ENCODE peak calls at places on chromosomes 1 and 21, in nine cellular contexts. W is aorta, A is SJSA1, N is right cardiac atrium, U is IMR-90, V is mesenchymal stem cell, B is fibroblast of lung, G is HL-60, R is kidney epithelial cell. O is an unnamed sample.

GRCh38 chr1:150149490-150150453 is at the start of gene PLEKHO1:
- DNase-seq in W (peak), A (peak), N (peak), U (peak), V (peak), B (peak), G (no peak), R (no peak), O (peak)

GRCh38 chr1:2155788-2156187 is 38.8 kb downstream of the FAAP20 start:
- DNase-seq in W (no peak), A (no peak), N (no peak), U (no peak), V (no peak), B (no peak), G (no peak), R (no peak), O (no peak)

GRCh38 chr1:227733751-227734545 is 1.2 kb downstream of the JMJD4 start:
- DNase-seq in W (no peak), A (no peak), N (no peak), U (no peak), V (no peak), B (no peak), G (no peak), R (no peak), O (no peak)

GRCh38 chr1:26338670-26339069 is 15.3 kb downstream of the CRYBG2 start:
- DNase-seq in W (no peak), A (no peak), N (no peak), U (no peak), V (no peak), B (no peak), G (no peak), R (no peak), O (no peak)

GRCh38 chr1:30872948-30873263 is 35.7 kb downstream of the SDC3 start:
- DNase-seq in W (no peak), A (no peak), N (no peak), U (no peak), V (no peak), B (no peak), G (no peak), R (no peak), O (no peak)

GRCh38 chr1:35605882-35606182 is 32.7 kb downstream of the TFAP2E start:
- DNase-seq in W (no peak), A (peak), N (no peak), U (no peak), V (peak), B (peak), G (no peak), R (no peak), O (no peak)

GRCh38 chr1:231093158-231093922 is 53.3 kb upstream of the FAM89A start:
- DNase-seq in W (no peak), A (peak), N (no peak), U (no peak), V (no peak), B (peak), G (no peak), R (no peak), O (no peak)

GRCh38 chr1:206030714-206031113 is 7.0 kb upstream of the CTSE start:
- DNase-seq in W (peak), A (peak), N (peak), U (peak), V (peak), B (peak), G (peak), R (peak), O (peak)

GRCh38 chr1:79281442-79281841 is 274.9 kb upstream of the ADGRL4 start:
- DNase-seq in W (no peak), A (no peak), N (no peak), U (no peak), V (no peak), B (no peak), G (no peak), R (no peak), O (no peak)

GRCh38 chr1:203628997-203629508 is 2.4 kb downstream of the ATP2B4 start:
- DNase-seq in W (no peak), A (no peak), N (no peak), U (no peak), V (no peak), B (peak), G (no peak), R (no peak), O (no peak)

GRCh38 chr21:26918318-26919065 is 48.4 kb downstream of the ADAMTS5 start:
- DNase-seq in W (no peak), A (peak), N (no peak), U (peak), V (peak), B (peak), G (no peak), R (no peak), O (no peak)

GRCh38 chr1:37506740-37507139 is 7.8 kb downstream of the MEAF6 start:
- DNase-seq in W (no peak), A (no peak), N (no peak), U (no peak), V (no peak), B (no peak), G (no peak), R (no peak), O (no peak)

GRCh38 chr1:235415008-235415904 is 48.0 kb downstream of the TBCE start:
- DNase-seq in W (peak), A (peak), N (peak), U (peak), V (peak), B (peak), G (peak), R (no peak), O (peak)

GRCh38 chr1:209260146-209260545 is 323.4 kb upstream of the CAMK1G start:
- DNase-seq in W (no peak), A (no peak), N (no peak), U (no peak), V (no peak), B (peak), G (no peak), R (no peak), O (no peak)

GRCh38 chr21:42063578-42064521 is 7.3 kb upstream of the UMODL1 start:
- DNase-seq in W (no peak), A (no peak), N (peak), U (no peak), V (no peak), B (peak), G (peak), R (no peak), O (no peak)
- H3K4me3 ChIP-seq in W (no peak), A (no peak), N (no peak), U (no peak), V (no peak), B (no peak), G (no peak), R (no peak), O (no peak)

GRCh38 chr1:61241864-61242472 is 159.6 kb downstream of the NFIA start:
- DNase-seq in W (no peak), A (no peak), N (no peak), U (no peak), V (no peak), B (no peak), G (no peak), R (no peak), O (no peak)
- H3K4me3 ChIP-seq in W (peak), A (no peak), N (peak), U (no peak), V (no peak), B (no peak), G (no peak), R (no peak), O (no peak)

DNA sequence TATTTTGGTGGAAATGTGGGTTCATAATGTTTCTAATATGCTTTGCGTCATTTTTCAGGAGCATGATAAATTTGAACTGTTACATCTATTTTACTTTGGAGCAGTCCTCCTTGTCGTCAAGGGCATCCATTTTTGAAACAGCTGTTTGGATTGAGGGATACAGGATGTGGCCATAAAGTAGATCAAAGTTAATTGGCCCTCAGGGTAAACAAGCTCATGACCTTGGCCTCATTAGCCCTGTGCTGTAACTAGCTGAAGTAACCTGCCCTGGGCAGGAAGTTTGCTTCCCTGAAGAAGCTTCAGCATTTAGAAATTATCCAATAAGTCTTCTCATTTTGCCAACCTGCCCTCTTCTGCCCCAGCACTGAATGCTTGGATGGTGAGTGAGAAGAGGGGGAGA is 24.8 kb upstream of the RGL1 start:
- DNase-seq in W (no peak), A (no peak), N (no peak), U (no peak), V (no peak), B (no peak), G (no peak), R (no peak), O (no peak)
- H3K4me3 ChIP-seq in W (no peak), A (no peak), N (no peak), U (no peak), V (no peak), B (no peak), G (no peak), R (no peak), O (no peak)

GRCh38 chr1:47436304-47436978 is 1.4 kb upstream of the FOXD2 start:
- DNase-seq in W (peak), A (peak), N (peak), U (peak), V (peak), B (peak), G (peak), R (no peak), O (peak)
- H3K4me3 ChIP-seq in W (peak), A (peak), N (peak), U (peak), V (peak), B (peak), G (peak), R (peak), O (peak)

DNA sequence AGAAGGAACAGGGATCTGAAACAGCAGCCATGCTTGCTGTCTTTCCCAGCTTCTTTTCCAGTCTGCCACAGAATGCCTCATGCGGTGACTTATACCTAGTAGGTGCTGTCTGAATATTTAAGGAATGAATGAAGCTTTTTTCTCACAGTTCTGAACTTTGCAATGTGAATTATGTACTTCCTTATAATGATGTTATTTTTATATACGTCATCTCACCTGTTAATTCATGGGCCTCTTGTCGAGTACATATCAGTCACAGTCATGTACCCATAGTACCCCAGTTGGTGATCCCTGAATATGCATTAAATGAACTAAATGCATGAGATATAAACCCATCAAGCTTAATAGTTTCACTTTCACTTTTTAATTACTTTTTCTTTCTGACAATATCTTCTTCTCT is 132.7 kb downstream of the NTNG1 start:
- DNase-seq in W (no peak), A (no peak), N (no peak), U (no peak), V (no peak), B (peak), G (no peak), R (no peak), O (no peak)
- H3K4me3 ChIP-seq in W (no peak), A (no peak), N (no peak), U (no peak), V (no peak), B (peak), G (no peak), R (no peak), O (no peak)

DNA sequence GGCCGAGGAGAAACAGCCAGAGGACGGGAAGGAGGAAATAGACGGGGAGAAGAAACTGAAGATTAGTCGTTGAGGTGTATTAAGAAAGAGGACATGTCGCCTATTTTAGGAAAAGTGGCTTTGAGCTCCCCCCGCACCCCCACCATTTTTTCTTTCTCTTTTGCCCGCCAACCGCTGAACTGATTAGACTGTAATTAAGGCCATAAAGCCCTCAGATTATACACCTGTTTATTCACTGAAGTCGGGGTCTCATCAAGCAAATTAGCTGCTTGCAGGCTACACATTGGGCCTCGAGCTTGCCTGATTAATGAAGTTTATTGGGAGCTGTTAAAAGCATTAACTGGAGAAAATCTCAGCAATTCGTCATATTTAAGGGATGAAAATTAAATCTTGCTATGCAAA is 119.4 kb upstream of the RRP15 start:
- DNase-seq in W (no peak), A (peak), N (no peak), U (no peak), V (no peak), B (no peak), G (no peak), R (no peak), O (no peak)
- H3K4me3 ChIP-seq in W (peak), A (peak), N (peak), U (peak), V (peak), B (peak), G (peak), R (peak), O (peak)

GRCh38 chr21:44920694-44921604 is at the start of gene ITGB2:
- DNase-seq in W (peak), A (no peak), N (peak), U (no peak), V (no peak), B (no peak), G (peak), R (no peak), O (no peak)
- H3K4me3 ChIP-seq in W (no peak), A (no peak), N (peak), U (no peak), V (peak), B (no peak), G (peak), R (no peak), O (no peak)

GRCh38 chr21:41766883-41767605 is at the start of gene RIPK4:
- DNase-seq in W (peak), A (no peak), N (no peak), U (peak), V (no peak), B (peak), G (no peak), R (peak), O (peak)
- H3K4me3 ChIP-seq in W (peak), A (peak), N (peak), U (no peak), V (peak), B (peak), G (no peak), R (peak), O (peak)

GRCh38 chr1:168782731-168783130 is 53.7 kb upstream of the DPT start:
- DNase-seq in W (no peak), A (no peak), N (no peak), U (no peak), V (no peak), B (no peak), G (no peak), R (no peak), O (no peak)

GRCh38 chr1:168786476-168787330 is 57.7 kb upstream of the DPT start:
- DNase-seq in W (no peak), A (no peak), N (no peak), U (no peak), V (no peak), B (peak), G (no peak), R (no peak), O (no peak)

GRCh38 chr1:168783831-168784230 is 54.8 kb upstream of the DPT start:
- DNase-seq in W (no peak), A (no peak), N (no peak), U (no peak), V (peak), B (peak), G (no peak), R (no peak), O (no peak)

GRCh38 chr1:168788262-168788661 is 59.3 kb upstream of the DPT start:
- DNase-seq in W (no peak), A (no peak), N (no peak), U (no peak), V (no peak), B (no peak), G (no peak), R (no peak), O (no peak)

GRCh38 chr1:168783424-168783823 is 54.4 kb upstream of the DPT start:
- DNase-seq in W (no peak), A (no peak), N (no peak), U (no peak), V (peak), B (no peak), G (no peak), R (no peak), O (no peak)
- H3K4me3 ChIP-seq in W (no peak), A (no peak), N (no peak), U (no peak), V (no peak), B (no peak), G (no peak), R (no peak), O (no peak)